ENCODE peak calls at places on chromosomes 2 and 18, in six cellular contexts. N is uterus, B is SK-N-MC, Z is mesenchymal stem cell, Y is transverse colon, P is stomach. A is an unnamed sample.

GRCh38 chr2:207144191-207144795 is 21.5 kb downstream of the KLF7 start:
- DNase-seq in Z (no peak), B (no peak), N (no peak), P (no peak), Y (no peak), A (no peak)

GRCh38 chr2:43950383-43951008 is 45.3 kb downstream of the LRPPRC start:
- DNase-seq in P (no peak), B (no peak), N (no peak), Z (peak; percentile 51), Y (no peak), A (no peak)

GRCh38 chr2:57437077-57437476 is 609.5 kb upstream of the VRK2 start:
- DNase-seq in B (no peak), Y (no peak), N (no peak), Z (no peak), P (no peak), A (no peak)

GRCh38 chr2:27959496-27959895 is 69.0 kb downstream of the BABAM2 start:
- DNase-seq in B (no peak), N (peak; percentile 77), Z (peak; percentile 58), P (no peak), Y (peak; percentile 29), A (no peak)

GRCh38 chr2:27016801-27017325 is 15.9 kb upstream of the TMEM214 start:
- DNase-seq in P (peak; percentile 66), N (peak; percentile 59), Y (peak; percentile 66), B (peak; percentile 83), Z (peak; percentile 81), A (no peak)

GRCh38 chr2:174003635-174004310 is 38.6 kb upstream of the SP3 start:
- DNase-seq in Z (no peak), P (peak; percentile 72), Y (no peak), N (no peak), B (no peak), A (no peak)

GRCh38 chr2:54428401-54428800 is 27.7 kb upstream of the SPTBN1 start:
- DNase-seq in Y (no peak), P (no peak), Z (no peak), B (no peak), N (peak; percentile 74), A (peak; percentile 59)

GRCh38 chr18:62526098-62527025 is 3.5 kb downstream of the ZCCHC2 start:
- DNase-seq in N (peak; percentile 81), Z (peak; percentile 85), P (peak; percentile 87), Y (peak; percentile 84), B (no peak), A (peak; percentile 96)

GRCh38 chr2:186603208-186603765 is 13.4 kb downstream of the ITGAV start:
- DNase-seq in Y (no peak), Z (no peak), N (no peak), P (no peak), B (no peak), A (no peak)

GRCh38 chr2:9093324-9093723 is 89.8 kb upstream of the MBOAT2 start:
- DNase-seq in P (no peak), Z (no peak), Y (no peak), N (no peak), B (no peak), A (no peak)

GRCh38 chr2:218658671-218659257 is 659 bp downstream of the ZNF142 start:
- DNase-seq in Z (peak; percentile 63), N (no peak), P (peak; percentile 49), Y (peak; percentile 66), B (no peak), A (no peak)

GRCh38 chr2:69203166-69203985 is 183.7 kb downstream of the GFPT1 start:
- DNase-seq in N (no peak), Z (no peak), B (no peak), Y (no peak), P (no peak), A (no peak)

GRCh38 chr2:69208023-69208595 is 178.9 kb downstream of the GFPT1 start:
- DNase-seq in P (no peak), Y (no peak), Z (no peak), B (no peak), N (no peak), A (no peak)

GRCh38 chr2:69204654-69205053 is 182.4 kb downstream of the GFPT1 start:
- DNase-seq in P (no peak), N (no peak), B (no peak), Y (no peak), Z (no peak), A (no peak)

GRCh38 chr2:69205076-69205475 is 182.0 kb downstream of the GFPT1 start:
- DNase-seq in Z (no peak), N (peak; percentile 36), Y (no peak), B (no peak), P (no peak), A (no peak)

GRCh38 chr2:69205491-69205890 is 181.5 kb downstream of the GFPT1 start:
- DNase-seq in Y (no peak), Z (no peak), N (no peak), B (no peak), P (no peak), A (no peak)
- H3K27ac ChIP-seq in Y (peak overlapping the region; percentile 30), Z (no peak overlapping the region), N (peak overlapping the region; percentile 72), B (no peak overlapping the region), P (no peak overlapping the region), A (no peak overlapping the region)

DNA sequence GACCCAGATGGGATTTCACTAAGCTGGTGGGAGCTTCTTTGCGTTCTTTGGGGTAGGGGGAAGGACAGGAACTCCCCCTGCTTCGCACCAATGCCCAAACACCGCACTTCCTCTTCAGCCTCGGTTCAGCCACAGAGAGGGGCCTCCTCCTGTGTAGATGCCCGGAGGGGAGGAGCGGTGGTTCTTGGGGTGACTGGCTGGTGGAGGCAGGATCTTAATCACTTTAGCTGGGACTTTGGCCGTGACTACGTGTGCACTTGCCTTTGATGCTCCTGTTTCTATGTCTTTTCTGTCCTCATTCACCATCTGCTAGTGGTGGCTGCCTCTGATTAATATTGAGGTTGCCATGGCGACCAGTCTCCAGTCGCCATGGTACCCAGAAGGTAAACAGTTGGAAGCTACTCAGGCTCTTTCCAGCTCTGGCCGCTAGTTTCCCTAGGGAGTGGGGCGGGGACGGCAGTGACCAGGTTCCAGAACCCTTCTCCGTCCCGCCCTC is 1.9 kb downstream of the CNGA3 start:
- DNase-seq in B (no peak), Y (no peak), Z (peak; percentile 21), P (no peak), N (no peak), A (no peak)
- H3K4me3 ChIP-seq in B (no peak overlapping the region), Y (no peak overlapping the region), Z (no peak overlapping the region), P (no peak overlapping the region), N (no peak overlapping the region), A (no peak overlapping the region)

DNA sequence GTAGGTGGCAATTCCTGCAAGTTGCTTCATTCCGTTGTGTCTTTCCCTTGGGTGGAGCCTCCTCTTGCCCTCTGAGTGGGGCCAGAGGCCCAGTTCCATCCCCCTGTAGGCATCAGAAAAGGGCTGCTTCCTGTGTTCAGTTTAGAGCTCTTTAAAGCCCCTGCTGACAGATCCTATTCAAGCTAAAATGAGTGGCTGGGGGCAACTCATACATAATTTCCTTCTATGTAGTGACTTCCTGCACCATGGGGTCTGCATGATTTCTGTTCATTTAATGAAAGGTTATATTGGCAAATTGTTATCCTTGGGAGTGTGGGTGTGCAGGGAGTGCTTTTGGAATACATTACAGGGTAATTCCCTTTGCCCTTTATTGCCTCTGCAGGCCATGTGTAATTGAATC is 52.5 kb downstream of the GPR39 start:
- DNase-seq in N (no peak), B (peak; percentile 62), Y (no peak), P (no peak), Z (no peak), A (no peak)
- H3K9me3 ChIP-seq in N (no peaks in the 10 kb centered on the region), B (peaks cover 9% of the 10 kb centered on the region), Y (peaks cover 20% of the 10 kb centered on the region), P (peaks cover 49% of the 10 kb centered on the region), Z (peaks cover 64% of the 10 kb centered on the region), A (peaks cover 3% of the 10 kb centered on the region)

GRCh38 chr2:12513339-12513738 is 203.4 kb upstream of the TRIB2 start:
- DNase-seq in Y (no peak), P (no peak), B (no peak), N (no peak), Z (no peak), A (no peak)

GRCh38 chr2:12514168-12514567 is 202.6 kb upstream of the TRIB2 start:
- DNase-seq in Y (no peak), Z (no peak), P (no peak), B (no peak), N (no peak), A (no peak)

GRCh38 chr2:12515871-12516270 is 200.9 kb upstream of the TRIB2 start:
- DNase-seq in Z (no peak), N (no peak), P (no peak), Y (no peak), B (no peak), A (no peak)

GRCh38 chr2:12510070-12510469 is 206.7 kb upstream of the TRIB2 start:
- DNase-seq in B (no peak), P (no peak), N (no peak), Z (no peak), Y (no peak), A (no peak)

DNA sequence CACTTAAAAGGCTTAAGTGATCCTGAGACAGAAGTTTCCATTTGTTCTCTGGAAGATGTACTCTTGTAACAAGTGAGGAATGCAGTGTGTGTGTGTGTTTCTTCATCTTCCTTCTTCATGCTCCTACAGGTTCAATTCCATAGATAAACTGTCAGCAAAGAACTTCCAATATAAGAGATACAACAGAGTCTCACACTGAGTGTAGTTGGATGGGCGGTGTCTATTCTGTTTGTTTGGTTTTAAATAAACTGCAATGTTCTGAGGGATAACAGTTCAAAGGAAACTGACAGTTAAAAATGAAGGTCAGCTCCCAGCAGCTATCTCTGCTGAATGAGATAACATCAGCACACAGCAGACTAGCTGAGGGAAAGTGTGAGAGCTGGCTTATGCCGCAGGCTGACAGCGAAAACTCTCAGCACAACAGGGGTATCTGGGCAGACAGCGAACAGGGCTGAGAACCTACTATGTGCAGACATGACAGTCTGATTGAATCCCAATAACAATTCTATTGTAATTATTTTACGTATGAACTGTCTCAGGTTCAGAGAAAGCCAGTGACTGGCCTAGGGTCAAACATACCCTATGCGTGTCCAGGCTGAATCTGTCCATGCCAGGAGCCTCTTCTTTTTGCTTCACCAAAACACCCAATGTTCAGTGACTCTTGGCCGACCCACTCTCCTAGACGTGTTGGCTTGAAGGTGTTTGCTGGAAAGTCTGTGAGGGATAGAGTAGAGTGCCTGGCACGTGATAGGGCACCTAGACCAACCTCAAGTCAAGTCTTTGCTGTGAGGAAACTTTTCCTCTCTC is 201.9 kb upstream of the TRIB2 start:
- DNase-seq in Z (peak; percentile 61), B (no peak), Y (no peak), N (no peak), P (no peak), A (no peak)
- H3K27ac ChIP-seq in Z (no peak overlapping the region), B (no peak overlapping the region), Y (no peak overlapping the region), N (no peak overlapping the region), P (no peak overlapping the region), A (no peak overlapping the region)

DNA sequence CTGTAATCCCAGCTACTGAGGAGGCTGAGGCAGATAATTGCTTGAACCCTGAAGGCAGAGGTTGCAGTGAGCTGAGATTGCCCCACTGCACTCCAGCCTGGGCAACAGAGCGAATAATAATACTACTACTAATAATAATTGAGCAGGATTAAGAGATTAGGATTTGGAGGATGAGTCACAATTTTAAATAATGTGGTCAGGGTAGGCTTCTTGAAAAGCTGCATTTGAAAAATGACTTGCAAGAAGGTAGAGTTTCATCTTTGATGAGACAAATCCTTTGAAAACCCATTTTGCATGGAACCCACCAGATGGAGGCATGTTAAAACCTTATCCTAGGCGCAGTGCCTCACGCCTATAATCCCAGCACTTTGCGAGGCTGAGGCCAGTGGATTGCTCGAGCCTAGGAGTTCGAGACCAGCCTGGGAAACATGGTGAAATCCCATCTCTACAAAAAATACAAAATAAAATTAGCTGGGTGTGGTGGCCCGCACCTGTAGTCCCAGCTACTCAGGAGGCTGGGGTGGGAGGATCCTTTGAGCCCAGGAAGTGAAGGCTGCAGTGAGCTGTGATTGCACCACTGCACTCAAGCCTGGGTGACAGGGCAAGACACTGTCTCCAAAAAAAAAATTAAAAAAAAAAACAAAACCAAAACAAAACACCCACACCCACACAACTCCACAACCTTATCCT is 3.2 kb upstream of the ATP8B1 start:
- DNase-seq in Z (no peak), B (no peak), N (no peak), P (no peak), Y (no peak), A (no peak)
- H3K4me3 ChIP-seq in Z (no peak overlapping the region), B (no peak overlapping the region), N (no peak overlapping the region), P (no peak overlapping the region), Y (no peak overlapping the region), A (no peak overlapping the region)